ENCODE peak calls at places on chromosomes 6 and 20, in four cellular contexts. One of them, this sample, is unnamed.
A peak's percentile ranks its signal among the peaks of the same experiment; 100 is the strongest.

GRCh38 chr6:47413752-47414516 is 63.7 kb upstream of the CD2AP start:
- DNase-seq in transverse colon: no peak
- DNase-seq in sigmoid colon: no peak
- DNase-seq in breast epithelium: no peak
- DNase-seq in this sample: peak; percentile 35

GRCh38 chr6:170460606-170461005 is 92.5 kb downstream of the PSMB1 start:
- DNase-seq in breast epithelium: no peak
- DNase-seq in sigmoid colon: no peak
- DNase-seq in transverse colon: no peak
- DNase-seq in this sample: no peak

GRCh38 chr20:40683221-40683893 is 5.7 kb downstream of the MAFB start:
- DNase-seq in breast epithelium: no peak
- DNase-seq in sigmoid colon: no peak
- DNase-seq in transverse colon: no peak
- DNase-seq in this sample: no peak

GRCh38 chr6:12163744-12164507 is 126.2 kb upstream of the EDN1 start:
- DNase-seq in breast epithelium: no peak
- DNase-seq in transverse colon: no peak
- DNase-seq in sigmoid colon: no peak
- DNase-seq in this sample: no peak

GRCh38 chr6:43091592-43091991 is 15.5 kb downstream of the PTK7 start:
- DNase-seq in breast epithelium: no peak
- DNase-seq in sigmoid colon: no peak
- DNase-seq in transverse colon: no peak
- DNase-seq in this sample: no peak

GRCh38 chr6:148925701-148926100 is 178.9 kb downstream of the UST start:
- DNase-seq in transverse colon: no peak
- DNase-seq in breast epithelium: no peak
- DNase-seq in sigmoid colon: no peak
- DNase-seq in this sample: no peak

GRCh38 chr6:168133186-168133585 is 54.2 kb upstream of the FRMD1 start:
- DNase-seq in breast epithelium: no peak
- DNase-seq in transverse colon: no peak
- DNase-seq in sigmoid colon: peak; percentile 62
- DNase-seq in this sample: no peak

GRCh38 chr6:163958646-163959045 is 544.1 kb downstream of the QKI start:
- DNase-seq in transverse colon: no peak
- DNase-seq in breast epithelium: no peak
- DNase-seq in sigmoid colon: no peak
- DNase-seq in this sample: no peak

GRCh38 chr20:23126281-23127061 is 40.3 kb upstream of the CD93 start:
- DNase-seq in transverse colon: no peak
- DNase-seq in breast epithelium: no peak
- DNase-seq in sigmoid colon: peak; percentile 63
- DNase-seq in this sample: no peak

GRCh38 chr20:55977723-55978481 is 27.4 kb downstream of the CBLN4 start:
- DNase-seq in transverse colon: no peak
- DNase-seq in sigmoid colon: no peak
- DNase-seq in breast epithelium: no peak
- DNase-seq in this sample: no peak

GRCh38 chr20:38771621-38772020 is 23.4 kb downstream of the ACTR5 start:
- DNase-seq in transverse colon: no peak
- DNase-seq in breast epithelium: no peak
- DNase-seq in sigmoid colon: no peak
- DNase-seq in this sample: no peak

GRCh38 chr6:28757429-28758045 is 166.2 kb downstream of the TRIM27 start:
- DNase-seq in sigmoid colon: no peak
- DNase-seq in transverse colon: no peak
- DNase-seq in breast epithelium: no peak
- DNase-seq in this sample: no peak
- TF ChIP-seq POLR2AphosphoS5 in sigmoid colon: no peak
- TF ChIP-seq POLR2AphosphoS5 in transverse colon: no peak
- TF ChIP-seq POLR2AphosphoS5 in breast epithelium: no peak
- TF ChIP-seq POLR2AphosphoS5 in this sample: no peak

GRCh38 chr20:32508775-32509119 is 76.4 kb downstream of the NOL4L start:
- DNase-seq in sigmoid colon: no peak
- DNase-seq in transverse colon: no peak
- DNase-seq in breast epithelium: no peak
- DNase-seq in this sample: no peak
- TF ChIP-seq POLR2A in sigmoid colon: no peak
- TF ChIP-seq POLR2A in transverse colon: no peak
- TF ChIP-seq POLR2A in breast epithelium: no peak
- TF ChIP-seq POLR2A in this sample: no peak

DNA sequence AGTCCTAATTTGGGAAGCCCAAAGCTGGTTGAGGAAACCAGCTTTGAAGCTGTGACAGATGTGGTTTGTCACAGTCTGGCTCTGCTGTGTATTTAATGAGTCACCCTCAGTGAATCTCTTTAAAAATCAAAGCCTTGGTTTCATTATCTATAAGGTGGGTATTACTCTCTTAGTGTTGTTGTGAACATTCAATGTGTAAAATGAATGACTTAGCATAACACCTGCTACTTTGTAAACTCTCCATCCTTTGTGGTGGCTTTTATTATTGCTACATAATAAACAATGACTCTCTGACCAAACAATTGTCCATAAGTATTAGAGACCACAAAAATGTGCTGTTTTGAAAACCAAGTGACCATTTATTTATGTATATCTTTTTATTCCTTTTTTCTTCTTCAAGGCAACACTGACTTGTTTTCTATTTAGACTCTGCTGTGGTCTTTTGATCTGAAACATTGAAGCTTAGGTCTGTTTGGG is 24.6 kb downstream of the PLCB1 start:
- DNase-seq in transverse colon: no peak
- DNase-seq in breast epithelium: no peak
- DNase-seq in sigmoid colon: no peak
- DNase-seq in this sample: no peak
- H3K4me1 ChIP-seq in transverse colon: peaks cover 25% of the 10 kb centered on the region
- H3K4me1 ChIP-seq in breast epithelium: peaks cover 12% of the 10 kb centered on the region
- H3K4me1 ChIP-seq in sigmoid colon: peaks cover 56% of the 10 kb centered on the region
- H3K4me1 ChIP-seq in this sample: peaks cover 15% of the 10 kb centered on the region

DNA sequence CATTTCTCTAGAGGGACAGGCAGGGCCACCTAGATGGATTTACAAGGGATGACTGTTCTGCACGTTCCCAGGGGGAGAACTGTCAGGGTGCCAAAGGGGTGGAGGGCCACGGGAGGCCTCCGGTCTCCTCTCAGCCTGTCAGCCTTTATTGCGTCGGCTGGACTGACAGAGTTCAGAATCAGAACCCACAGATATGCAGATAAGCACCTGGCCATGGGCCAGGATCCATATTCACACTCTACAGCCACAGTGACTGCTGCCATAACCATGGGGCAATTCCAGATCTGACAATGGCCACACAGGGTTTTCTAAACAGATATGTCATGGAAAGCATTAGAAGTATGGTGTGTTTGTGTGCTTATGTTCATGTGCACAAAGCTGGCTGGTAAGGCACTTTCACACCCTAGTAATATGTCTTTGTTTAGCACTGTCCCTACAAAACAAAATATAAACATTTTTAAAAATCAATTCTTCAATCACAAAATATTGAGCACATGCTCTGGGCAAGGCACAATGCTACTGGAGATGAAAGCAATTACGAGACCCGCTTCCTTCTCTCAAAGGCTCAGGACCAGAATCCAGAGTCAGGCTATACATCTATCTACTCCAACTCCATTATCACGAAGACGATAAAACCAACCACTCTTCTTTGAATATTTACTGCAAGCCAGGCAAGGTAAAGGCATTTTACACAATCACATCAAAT is 29.1 kb downstream of the TRAM2 start:
- DNase-seq in sigmoid colon: no peak
- DNase-seq in transverse colon: peak; percentile 66
- DNase-seq in breast epithelium: no peak
- DNase-seq in this sample: no peak
- TF ChIP-seq POLR2AphosphoS5 in sigmoid colon: no peak
- TF ChIP-seq POLR2AphosphoS5 in transverse colon: no peak
- TF ChIP-seq POLR2AphosphoS5 in breast epithelium: no peak
- TF ChIP-seq POLR2AphosphoS5 in this sample: no peak

DNA sequence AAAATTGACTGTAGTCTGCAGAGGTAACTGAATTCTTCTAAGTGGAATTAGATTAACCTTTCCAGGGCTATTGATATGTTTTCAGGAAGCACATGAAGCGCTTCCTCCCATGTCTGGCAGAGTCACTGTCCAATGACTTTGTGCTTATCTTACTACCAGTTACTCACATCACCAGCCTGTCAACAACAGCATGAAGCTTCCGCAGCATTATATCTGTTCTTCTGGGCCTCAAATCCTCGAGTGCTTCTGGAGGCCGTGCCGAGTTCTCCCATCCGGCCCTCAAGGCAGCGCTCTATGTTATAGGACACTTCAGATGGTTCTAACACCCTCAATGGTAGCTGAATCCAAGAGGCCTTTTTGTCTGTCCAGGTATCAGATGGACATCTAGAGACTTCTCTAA is 33.2 kb downstream of the PSMG4 start:
- DNase-seq in sigmoid colon: peak; percentile 13
- DNase-seq in breast epithelium: no peak
- DNase-seq in transverse colon: no peak
- DNase-seq in this sample: no peak
- TF ChIP-seq POLR2A in sigmoid colon: no peak
- TF ChIP-seq POLR2A in breast epithelium: no peak
- TF ChIP-seq POLR2A in transverse colon: no peak
- TF ChIP-seq POLR2A in this sample: no peak

GRCh38 chr6:48641544-48641943 is 530.5 kb upstream of the PTCHD4 start:
- DNase-seq in transverse colon: no peak
- DNase-seq in sigmoid colon: no peak
- DNase-seq in breast epithelium: no peak
- DNase-seq in this sample: no peak
- H3K4me1 ChIP-seq in transverse colon: no peaks in the 10 kb centered on the region
- H3K4me1 ChIP-seq in sigmoid colon: no peaks in the 10 kb centered on the region
- H3K4me1 ChIP-seq in breast epithelium: no peaks in the 10 kb centered on the region
- H3K4me1 ChIP-seq in this sample: no peaks in the 10 kb centered on the region

GRCh38 chr20:51026317-51026716 is 3.4 kb upstream of the KCNG1 start:
- DNase-seq in sigmoid colon: no peak
- DNase-seq in transverse colon: no peak
- DNase-seq in breast epithelium: no peak
- DNase-seq in this sample: no peak
- TF ChIP-seq POLR2AphosphoS5 in sigmoid colon: no peak
- TF ChIP-seq POLR2AphosphoS5 in transverse colon: no peak
- TF ChIP-seq POLR2AphosphoS5 in breast epithelium: no peak
- TF ChIP-seq POLR2AphosphoS5 in this sample: no peak

GRCh38 chr6:70503813-70504465 is 62.8 kb upstream of the SDHAF4 start:
- DNase-seq in sigmoid colon: no peak
- DNase-seq in breast epithelium: no peak
- DNase-seq in transverse colon: no peak
- DNase-seq in this sample: no peak
- TF ChIP-seq POLR2A in sigmoid colon: no peak
- TF ChIP-seq POLR2A in breast epithelium: no peak
- TF ChIP-seq POLR2A in transverse colon: no peak
- TF ChIP-seq POLR2A in this sample: no peak

DNA sequence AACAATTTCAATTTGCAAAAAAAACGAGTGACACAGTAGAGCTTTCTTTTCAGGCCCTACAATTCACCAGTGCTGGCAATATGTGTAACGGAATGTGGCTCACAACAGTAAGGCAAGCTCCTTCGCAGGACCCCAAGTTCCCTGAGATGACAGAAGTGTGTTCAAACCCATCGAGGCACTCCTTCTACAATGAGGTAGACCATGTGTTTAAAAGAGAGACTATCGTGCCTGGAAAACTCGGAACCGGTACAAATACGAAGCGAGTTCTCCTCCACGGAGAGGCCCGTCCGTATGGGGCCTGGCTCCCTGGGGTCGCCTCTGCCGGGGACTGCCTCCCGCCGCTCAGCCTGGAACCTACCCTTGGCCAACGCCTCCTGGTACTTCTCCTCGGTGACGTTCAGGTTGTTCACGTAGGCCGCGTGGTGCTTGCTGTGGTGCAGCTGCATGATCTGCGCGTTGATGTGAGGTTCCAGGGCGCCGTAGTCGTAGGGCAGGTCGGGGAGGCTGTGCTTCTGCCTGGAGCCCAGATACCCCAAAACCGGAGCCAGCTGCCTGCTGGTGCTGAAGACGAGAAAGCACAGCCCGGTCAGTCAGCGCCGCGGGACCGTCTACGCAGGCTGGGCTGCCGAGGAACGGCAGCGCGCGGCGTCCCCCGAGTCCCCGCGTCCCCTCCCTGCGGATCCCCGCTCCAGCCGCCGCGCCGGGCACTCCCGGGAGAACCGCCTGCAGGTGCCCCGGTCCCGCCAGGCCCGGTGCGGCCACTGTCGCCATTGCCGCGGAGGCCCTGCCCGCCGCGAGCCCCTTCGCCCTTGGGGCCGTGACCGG is 526 bp downstream of the SOD2 start:
- DNase-seq in sigmoid colon: peak; percentile 80
- DNase-seq in breast epithelium: no peak
- DNase-seq in transverse colon: peak; percentile 71
- DNase-seq in this sample: peak; percentile 62
- H3K4me1 ChIP-seq in sigmoid colon: peaks cover 61% of the 10 kb centered on the region
- H3K4me1 ChIP-seq in breast epithelium: peaks cover 11% of the 10 kb centered on the region
- H3K4me1 ChIP-seq in transverse colon: peaks cover 44% of the 10 kb centered on the region
- H3K4me1 ChIP-seq in this sample: peaks cover 42% of the 10 kb centered on the region

This sample was measured in stomach.